ENCODE peak calls at places on chromosomes 12 and 14, in nine cellular contexts. R is stomach, E is spleen, W is H1, P is Panc1, L is transverse colon, N is upper lobe of left lung, O is SK-N-SH, A is GM12891. D is an unnamed sample.

GRCh38 chr14:73258076-73258475 is 20.8 kb downstream of the PAPLN start:
- DNase-seq in P (no peak), O (no peak), N (no peak), R (no peak), L (no peak), W (no peak), E (no peak), A (no peak), D (no peak)

GRCh38 chr12:25971675-25972035 is 13.2 kb downstream of the RASSF8 start:
- DNase-seq in E (no peak), W (no peak), L (no peak), P (no peak), A (no peak), R (no peak), N (no peak), O (no peak), D (no peak)

GRCh38 chr12:106179086-106179485 is 40.3 kb upstream of the NUAK1 start:
- DNase-seq in A (no peak), L (no peak), N (no peak), O (no peak), P (no peak), R (no peak), E (no peak), W (no peak), D (no peak)

GRCh38 chr12:120230326-120230973 is 29.5 kb upstream of the RPLP0 start:
- DNase-seq in L (peak), A (no peak), N (no peak), W (peak), R (peak), O (peak), P (no peak), E (no peak), D (no peak)

GRCh38 chr14:37093364-37093763 is 79.0 kb downstream of the SLC25A21 start:
- DNase-seq in E (no peak), R (no peak), P (no peak), N (no peak), W (no peak), O (no peak), L (no peak), A (no peak), D (no peak)

GRCh38 chr12:13165578-13166120 is 30.9 kb upstream of the EMP1 start:
- DNase-seq in N (no peak), L (peak), E (peak), A (no peak), W (peak), O (no peak), R (peak), P (no peak), D (no peak)

GRCh38 chr12:94242871-94243270 is 94.5 kb downstream of the PLXNC1 start:
- DNase-seq in W (no peak), O (no peak), R (no peak), N (no peak), L (no peak), P (no peak), A (no peak), E (peak), D (no peak)

GRCh38 chr12:45191239-45191638 is 24.7 kb upstream of the ANO6 start:
- DNase-seq in L (no peak), O (no peak), A (no peak), N (no peak), W (no peak), E (no peak), P (no peak), R (no peak), D (no peak)

GRCh38 chr14:64680013-64680674 is 24.1 kb upstream of the PLEKHG3 start:
- DNase-seq in A (no peak), E (peak), O (no peak), R (peak), L (peak), P (no peak), W (no peak), N (no peak), D (no peak)

GRCh38 chr14:100730530-100730929 is 3.8 kb downstream of the DLK1 start:
- DNase-seq in O (peak), E (peak), L (no peak), W (no peak), N (no peak), R (no peak), P (no peak), A (no peak), D (no peak)

GRCh38 chr14:105196228-105196960 is 15.3 kb upstream of the NUDT14 start:
- DNase-seq in P (no peak), N (peak), L (no peak), O (no peak), R (no peak), E (no peak), W (peak), A (no peak), D (no peak)

GRCh38 chr12:98453070-98453469 is 62.3 kb upstream of the TMPO start:
- DNase-seq in R (no peak), O (no peak), L (no peak), N (no peak), A (no peak), P (no peak), W (no peak), E (no peak), D (no peak)

GRCh38 chr12:29153231-29153630 is 4.2 kb downstream of the FAR2 start:
- DNase-seq in R (no peak), N (no peak), P (no peak), O (no peak), W (no peak), L (no peak), E (no peak), A (no peak), D (no peak)

GRCh38 chr12:31324845-31325523 is 966 bp downstream of the SINHCAF start:
- DNase-seq in O (peak), R (peak), E (peak), A (peak), N (peak), P (no peak), W (no peak), L (peak), D (peak)

GRCh38 chr12:6462234-6462995 is 8.1 kb downstream of the VAMP1 start:
- DNase-seq in R (no peak), L (no peak), P (no peak), A (no peak), N (no peak), E (no peak), W (no peak), O (no peak), D (no peak)

GRCh38 chr12:83893101-83893500 is 1019.5 kb downstream of the SLC6A15 start:
- DNase-seq in L (no peak), O (no peak), E (no peak), P (no peak), A (no peak), W (no peak), R (no peak), N (no peak), D (no peak)

GRCh38 chr12:4324366-4324765 is 3.4 kb downstream of the TIGAR start:
- DNase-seq in E (peak), R (no peak), A (no peak), N (peak), O (no peak), L (no peak), P (no peak), W (no peak), D (no peak)

GRCh38 chr12:57586128-57586527 is 4.9 kb upstream of the PIP4K2C start:
- DNase-seq in W (no peak), R (no peak), P (no peak), N (no peak), A (no peak), E (no peak), O (no peak), L (no peak), D (no peak)

GRCh38 chr12:10012630-10013330 is 2.4 kb downstream of the CLEC12B start:
- DNase-seq in R (no peak), P (no peak), L (no peak), O (no peak), N (no peak), W (no peak), A (no peak), E (no peak), D (no peak)

GRCh38 chr14:34052658-34053014 is 101.8 kb upstream of the EGLN3 start:
- DNase-seq in A (no peak), W (no peak), O (no peak), L (no peak), P (no peak), E (no peak), N (no peak), R (peak), D (no peak)

GRCh38 chr14:52650774-52651173 is 44.6 kb downstream of the ERO1A start:
- DNase-seq in P (no peak), N (no peak), O (no peak), R (no peak), A (no peak), E (no peak), L (no peak), W (no peak), D (no peak)

GRCh38 chr12:93247313-93248057 is 130.2 kb upstream of the NUDT4 start:
- DNase-seq in O (no peak), P (no peak), L (no peak), A (no peak), W (no peak), N (no peak), E (no peak), R (no peak), D (no peak)

GRCh38 chr12:122063691-122064033 is 14.9 kb upstream of the MLXIP start:
- DNase-seq in O (peak), W (no peak), P (no peak), R (no peak), N (peak), L (no peak), E (no peak), A (no peak), D (no peak)

GRCh38 chr14:37697489-37698121 is 102.2 kb downstream of the TTC6 start:
- DNase-seq in P (no peak), E (no peak), N (no peak), W (no peak), L (no peak), R (no peak), O (no peak), A (no peak), D (no peak)

GRCh38 chr14:52012635-52013034 is 23.3 kb downstream of the RTRAF start:
- DNase-seq in E (no peak), R (no peak), A (no peak), P (no peak), N (no peak), L (no peak), W (no peak), O (no peak), D (no peak)

GRCh38 chr14:52797653-52798052 is 6.2 kb upstream of the GNPNAT1 start:
- DNase-seq in R (no peak), A (no peak), P (no peak), E (no peak), O (no peak), L (no peak), W (no peak), N (no peak), D (no peak)

GRCh38 chr12:3791475-3791874 is 38.6 kb upstream of the CRACR2A start:
- DNase-seq in P (no peak), R (no peak), W (no peak), L (no peak), E (no peak), O (no peak), A (no peak), N (no peak), D (no peak)

GRCh38 chr12:31466768-31467167 is 124.2 kb downstream of the DENND5B start:
- DNase-seq in A (no peak), N (no peak), P (no peak), R (no peak), O (no peak), E (no peak), L (no peak), W (no peak), D (no peak)

GRCh38 chr14:85528882-85529585 is 910 bp upstream of the FLRT2 start:
- DNase-seq in O (no peak), P (no peak), L (no peak), N (no peak), A (no peak), R (no peak), W (no peak), E (no peak), D (no peak)

GRCh38 chr12:69044887-69045286 is 111.9 kb upstream of the CPM start:
- DNase-seq in P (no peak), E (no peak), R (no peak), N (no peak), A (no peak), W (no peak), O (no peak), L (no peak), D (no peak)

GRCh38 chr14:55620277-55620676 is 40.3 kb downstream of the KTN1 start:
- DNase-seq in O (no peak), N (no peak), L (no peak), R (no peak), A (no peak), W (no peak), E (no peak), P (no peak), D (no peak)

GRCh38 chr14:73365727-73366126 is 92.6 kb downstream of the NUMB start:
- DNase-seq in L (no peak), A (no peak), O (no peak), P (no peak), N (no peak), R (no peak), W (no peak), E (no peak), D (no peak)

GRCh38 chr14:35628989-35629388 is 95.0 kb downstream of the INSM2 start:
- DNase-seq in W (no peak), P (no peak), N (no peak), A (no peak), E (no peak), O (no peak), L (no peak), R (no peak), D (no peak)
- TF ChIP-seq POLR2AphosphoS5 in W (no peak), P (no peak), N (no peak), A (no peak), E (no peak), O (no peak), L (no peak), R (no peak), D (no peak)

DNA sequence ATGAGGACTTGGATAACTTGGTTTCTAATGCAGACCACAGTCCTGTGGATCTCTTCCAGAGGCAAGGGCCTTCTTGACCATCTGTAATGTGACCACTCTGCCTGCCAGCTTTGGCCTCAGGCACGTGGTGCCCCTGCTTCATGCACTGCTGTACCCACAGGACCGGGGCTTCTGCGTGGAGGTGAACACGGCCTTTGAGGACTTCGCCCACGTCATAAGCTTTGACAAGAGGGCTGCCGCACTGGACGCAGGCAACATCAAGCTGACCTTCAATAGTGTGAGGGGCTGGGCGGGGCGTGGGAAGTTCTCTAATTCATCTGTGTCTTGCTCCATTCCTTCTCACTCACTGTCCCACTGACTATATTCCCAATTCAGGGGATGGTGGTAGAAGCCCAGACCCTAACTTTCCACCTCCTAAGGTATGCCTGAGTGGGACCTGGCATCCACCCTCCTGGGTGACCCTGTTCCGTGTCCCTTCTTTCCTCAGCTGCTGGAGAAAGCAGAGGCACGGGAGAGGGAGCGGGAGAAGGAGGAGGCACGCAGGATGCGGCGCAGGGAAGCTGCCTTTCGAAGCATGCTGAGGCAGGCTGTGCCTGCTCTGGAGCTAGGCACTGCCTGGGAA is 18.5 kb downstream of the PRPF40B start:
- DNase-seq in N (no peak), P (no peak), L (no peak), R (no peak), A (no peak), E (peak), W (no peak), O (no peak), D (no peak)
- TF ChIP-seq POLR2AphosphoS5 in N (no peak), P (no peak), L (no peak), R (no peak), A (no peak), E (peak), W (peak), O (no peak), D (no peak)

GRCh38 chr12:124296295-124296915 is 1.5 kb downstream of the RFLNA start:
- DNase-seq in E (peak), R (no peak), A (no peak), P (no peak), O (peak), N (no peak), L (peak), W (no peak), D (no peak)
- TF ChIP-seq POLR2AphosphoS5 in E (no peak), R (no peak), A (no peak), P (no peak), O (no peak), N (no peak), L (peak), W (no peak), D (no peak)

DNA sequence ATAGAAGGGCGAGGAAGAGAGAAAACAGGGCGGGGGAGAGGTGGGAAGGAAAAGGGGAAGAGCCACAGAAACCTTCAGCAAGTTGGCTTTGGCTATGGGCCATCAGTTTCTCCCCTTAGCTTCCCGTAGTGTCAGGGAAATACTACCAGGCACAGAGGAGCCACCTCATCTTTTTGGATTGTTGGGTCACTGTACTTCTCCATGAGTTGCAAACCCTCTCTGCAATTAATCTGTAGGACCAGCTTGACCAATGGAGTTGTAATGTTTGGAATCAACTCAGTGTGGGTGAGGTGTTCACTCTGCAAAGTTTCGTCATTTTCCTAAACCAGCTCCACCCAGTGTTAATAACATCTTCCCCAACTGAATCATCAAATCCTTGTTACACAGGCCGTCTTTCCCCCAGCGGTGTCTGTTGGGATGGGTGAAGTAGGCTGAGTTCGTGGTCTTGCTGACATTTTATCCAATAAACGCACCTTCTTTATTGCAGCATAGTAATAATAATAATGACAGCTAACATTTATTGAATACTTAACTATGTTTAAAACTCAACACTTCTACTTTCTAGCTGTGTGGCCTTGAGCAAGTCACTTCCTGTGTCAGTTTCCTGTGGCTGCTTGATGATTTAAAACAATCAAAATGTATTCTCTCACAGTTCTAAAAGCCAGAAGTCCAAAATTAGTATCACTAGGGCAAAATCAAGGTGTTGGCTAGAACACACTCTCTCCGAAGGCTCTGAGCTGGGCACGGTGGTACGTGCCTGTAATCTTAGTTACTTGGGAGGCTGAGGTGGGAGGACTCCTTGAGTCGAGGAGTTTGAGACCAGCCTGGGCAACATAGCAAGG is 8.1 kb upstream of the GLTP start:
- DNase-seq in E (no peak), A (no peak), N (no peak), O (no peak), L (no peak), P (peak), W (no peak), R (no peak), D (no peak)
- TF ChIP-seq POLR2AphosphoS5 in E (no peak), A (no peak), N (no peak), O (no peak), L (no peak), P (no peak), W (no peak), R (no peak), D (no peak)

GRCh38 chr12:53589915-53590314 is 36.3 kb downstream of the ATF7 start:
- DNase-seq in R (no peak), P (no peak), E (no peak), L (no peak), O (no peak), N (no peak), W (no peak), A (no peak), D (no peak)

GRCh38 chr12:53590661-53591060 is 35.5 kb downstream of the ATF7 start:
- DNase-seq in P (no peak), A (no peak), R (no peak), L (no peak), W (no peak), E (no peak), O (no peak), N (no peak), D (no peak)

GRCh38 chr12:53593031-53593430 is 33.2 kb downstream of the ATF7 start:
- DNase-seq in A (no peak), W (no peak), E (no peak), L (no peak), R (no peak), P (no peak), O (no peak), N (no peak), D (no peak)

GRCh38 chr12:53589423-53589822 is 36.8 kb downstream of the ATF7 start:
- DNase-seq in L (no peak), N (no peak), W (no peak), E (no peak), O (no peak), R (no peak), A (no peak), P (no peak), D (no peak)

GRCh38 chr12:53591301-53592206 is 34.6 kb downstream of the ATF7 start:
- DNase-seq in O (no peak), A (no peak), N (no peak), R (no peak), E (no peak), L (no peak), P (no peak), W (no peak), D (no peak)
- TF ChIP-seq POLR2AphosphoS5 in O (no peak), A (no peak), N (no peak), R (no peak), E (no peak), L (no peak), P (no peak), W (no peak), D (no peak)

GRCh38 chr14:99562848-99563748 is 40.9 kb downstream of the CCDC85C start:
- DNase-seq in E (no peak), L (peak), P (no peak), R (peak), W (peak), A (no peak), N (peak), O (peak), D (no peak)
- TF ChIP-seq POLR2AphosphoS5 in E (peak), L (peak), P (no peak), R (peak), W (no peak), A (no peak), N (no peak), O (no peak), D (no peak)

DNA sequence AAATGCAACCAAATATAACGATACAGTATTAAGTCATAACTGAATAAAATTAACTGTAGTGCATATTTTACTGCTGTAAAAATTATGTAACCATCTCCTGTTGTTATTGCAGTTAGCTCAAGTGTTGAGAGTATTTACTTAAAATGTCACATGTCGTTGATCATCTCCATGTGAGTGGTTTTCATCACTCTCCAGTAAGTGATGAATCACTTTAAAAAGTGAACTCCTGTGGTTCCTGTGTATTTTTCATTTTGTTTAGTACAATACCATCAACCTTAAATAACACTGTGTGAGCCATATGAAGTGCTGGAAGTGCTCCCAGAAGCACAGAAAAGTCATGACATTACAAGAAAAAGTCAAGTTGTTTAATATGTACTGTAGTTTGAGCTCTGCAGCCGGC is 104.7 kb upstream of the SLCO1B1 start:
- DNase-seq in W (no peak), A (no peak), N (no peak), R (no peak), O (no peak), P (no peak), L (no peak), E (no peak), D (no peak)
- TF ChIP-seq POLR2AphosphoS5 in W (no peak), A (no peak), N (no peak), R (no peak), O (no peak), P (no peak), L (no peak), E (no peak), D (no peak)

GRCh38 chr14:93480867-93481266 is 50.1 kb downstream of the UNC79 start:
- DNase-seq in W (no peak), E (no peak), N (no peak), L (no peak), O (no peak), R (no peak), A (no peak), P (no peak), D (no peak)
- TF ChIP-seq POLR2AphosphoS5 in W (peak), E (no peak), N (no peak), L (no peak), O (no peak), R (no peak), A (no peak), P (no peak), D (no peak)

D was measured in GM12892.